ENCODE peak calls at places on chromosomes 2 and 18, in four cellular contexts. I, G, H and E are unnamed samples. For H3K4me1, the result is how much of the 10 kb centered on the place peaks cover.

GRCh38 chr2:227608469-227609338 is 5.9 kb downstream of the SCYGR3 start:
- DNase-seq in G (no peak), I (no peak), H (no peak), E (no peak)

GRCh38 chr2:25842155-25842554 is 36.1 kb downstream of the ASXL2 start:
- DNase-seq in G (no peak), H (no peak), I (no peak), E (no peak)

GRCh38 chr2:67465623-67466022 is 68.5 kb downstream of the ETAA1 start:
- DNase-seq in I (no peak), H (no peak), G (no peak), E (no peak)

GRCh38 chr2:26033769-26034596 is at the start of gene RAB10:
- DNase-seq in H (peak), I (peak), G (peak), E (peak)

GRCh38 chr2:173059941-173060575 is 15.6 kb upstream of the MAP3K20 start:
- DNase-seq in H (peak), G (no peak), I (no peak), E (no peak)

GRCh38 chr2:128371248-128371630 is 52.6 kb upstream of the HS6ST1 start:
- DNase-seq in G (no peak), H (no peak), I (peak), E (no peak)

GRCh38 chr2:151306621-151307020 is 17.2 kb upstream of the NMI start:
- DNase-seq in G (no peak), I (no peak), H (peak), E (no peak)

GRCh38 chr18:69936191-69936558 is 11.5 kb downstream of the CD226 start:
- DNase-seq in G (no peak), H (no peak), I (no peak), E (no peak)

GRCh38 chr18:25830787-25831186 is 259.6 kb downstream of the SS18 start:
- DNase-seq in I (peak), H (peak), G (no peak), E (peak)

GRCh38 chr2:199471443-199472057 is 13.8 kb upstream of the SATB2 start:
- DNase-seq in G (peak), I (no peak), H (peak), E (no peak)

GRCh38 chr2:102340778-102341177 is 14.8 kb upstream of the IL18R1 start:
- DNase-seq in I (no peak), H (no peak), G (no peak), E (no peak)
- H3K4me1 ChIP-seq in I (under half), H (under half), G (under half), E (under half)

GRCh38 chr18:9925795-9926194 is 12.0 kb downstream of the VAPA start:
- DNase-seq in H (no peak), G (no peak), I (no peak), E (no peak)

GRCh38 chr18:9926977-9927376 is 13.2 kb downstream of the VAPA start:
- DNase-seq in H (no peak), G (no peak), I (no peak), E (no peak)

GRCh38 chr18:9927392-9928063 is 13.7 kb downstream of the VAPA start:
- DNase-seq in I (no peak), H (no peak), G (no peak), E (no peak)

GRCh38 chr18:9925369-9925768 is 11.6 kb downstream of the VAPA start:
- DNase-seq in G (no peak), H (peak), I (no peak), E (no peak)

DNA sequence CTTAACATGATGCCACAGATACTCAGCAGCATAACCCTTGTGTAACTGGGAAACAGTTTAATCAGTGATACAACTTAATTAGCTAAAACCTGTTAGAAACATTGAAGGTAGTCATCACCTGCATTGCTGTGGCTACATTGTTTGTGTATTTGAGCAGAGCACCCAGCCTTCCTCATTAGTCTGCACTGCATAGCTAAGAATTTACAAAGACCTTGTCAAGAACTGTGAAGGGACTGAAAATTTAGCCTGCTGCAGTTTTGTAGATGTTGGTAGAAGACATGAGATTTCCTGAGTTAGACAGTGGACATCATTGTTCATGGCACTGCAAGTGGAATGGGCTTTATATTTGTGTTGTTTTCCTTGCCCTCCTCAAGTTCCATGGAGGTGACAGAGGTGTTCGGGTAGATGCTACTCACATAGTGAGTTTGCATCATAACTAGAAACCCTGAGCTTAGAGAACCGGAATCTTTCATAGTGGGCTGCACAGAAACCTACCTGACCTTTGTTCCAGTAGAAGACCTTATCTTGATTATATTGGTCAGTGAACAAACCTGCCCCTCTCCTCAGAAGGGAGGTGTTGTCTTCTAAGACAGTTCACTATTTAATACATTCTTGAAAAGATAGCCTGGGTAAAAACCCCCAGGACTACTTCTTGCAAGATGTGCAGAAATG is 12.5 kb downstream of the VAPA start:
- DNase-seq in G (no peak), I (no peak), H (no peak), E (no peak)
- H3K4me1 ChIP-seq in G (under half), I (under half), H (under half), E (half or more)

GRCh38 chr18:55248497-55248896 is 289.2 kb upstream of the CCDC68 start:
- DNase-seq in I (no peak), G (no peak), H (no peak), E (no peak)

GRCh38 chr18:55247032-55247431 is 287.8 kb upstream of the CCDC68 start:
- DNase-seq in G (no peak), I (no peak), H (no peak), E (no peak)

GRCh38 chr18:55245200-55245599 is 285.9 kb upstream of the CCDC68 start:
- DNase-seq in G (no peak), I (no peak), H (peak), E (no peak)

GRCh38 chr18:55244520-55244919 is 285.3 kb upstream of the CCDC68 start:
- DNase-seq in H (peak), G (no peak), I (no peak), E (no peak)

DNA sequence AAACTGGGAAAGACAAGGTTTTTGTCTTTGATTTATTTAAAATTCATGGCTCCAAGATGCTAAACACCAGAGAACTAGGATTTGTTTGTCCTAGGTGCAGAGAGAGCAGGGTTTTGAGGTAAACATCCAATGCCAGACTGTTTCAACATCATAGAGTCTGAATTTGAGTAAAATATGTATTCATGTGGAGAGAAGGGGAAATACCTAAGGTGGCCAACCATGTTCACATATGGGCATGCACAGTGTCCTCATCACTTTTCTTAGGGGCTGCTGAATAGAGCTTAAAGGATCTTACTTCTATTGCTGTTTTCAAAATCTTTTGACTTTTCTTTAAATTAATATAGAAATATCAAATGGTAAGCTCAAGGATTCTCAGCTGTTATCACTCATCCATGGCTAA is 287.0 kb upstream of the CCDC68 start:
- DNase-seq in I (no peak), G (no peak), H (no peak), E (no peak)
- H3K4me1 ChIP-seq in I (under half), G (under half), H (under half), E (under half)

GRCh38 chr18:13220326-13220991 is 1.9 kb downstream of the LDLRAD4 start:
- DNase-seq in I (peak), G (peak), H (no peak), E (no peak)

GRCh38 chr18:13221821-13222220 is 3.3 kb downstream of the LDLRAD4 start:
- DNase-seq in G (no peak), I (peak), H (no peak), E (no peak)

GRCh38 chr18:13222371-13223281 is 4.1 kb downstream of the LDLRAD4 start:
- DNase-seq in G (no peak), H (peak), I (peak), E (no peak)

GRCh38 chr18:13225261-13225660 is 6.7 kb downstream of the LDLRAD4 start:
- DNase-seq in I (no peak), H (no peak), G (no peak), E (no peak)

GRCh38 chr18:13223341-13224148 is 5.0 kb downstream of the LDLRAD4 start:
- DNase-seq in G (no peak), I (no peak), H (no peak), E (no peak)
- H3K4me1 ChIP-seq in G (under half), I (under half), H (under half), E (under half)

GRCh38 chr2:85179541-85179940 is 46.3 kb downstream of the TCF7L1 start:
- DNase-seq in I (no peak), G (no peak), H (no peak), E (no peak)
- H3K4me1 ChIP-seq in I (under half), G (under half), H (under half), E (under half)

DNA sequence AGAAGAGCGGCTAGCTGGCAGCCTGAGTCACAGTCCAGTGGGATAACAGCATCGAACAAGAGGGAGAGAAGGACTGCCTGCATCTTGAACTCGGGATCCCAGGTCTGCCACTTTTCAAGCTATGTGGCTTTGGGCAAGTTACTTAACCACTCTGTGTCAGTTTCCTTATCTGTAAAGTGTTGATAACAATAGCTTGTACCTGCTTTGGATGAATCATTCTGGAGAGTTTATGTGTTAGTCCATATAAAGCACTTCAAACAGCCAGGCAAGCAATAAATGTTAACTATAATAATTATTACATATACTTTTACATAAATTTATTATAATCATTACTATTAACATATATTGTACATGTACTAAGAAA is 4.6 kb downstream of the DYSF start:
- DNase-seq in G (no peak), I (no peak), H (no peak), E (no peak)
- H3K4me1 ChIP-seq in G (under half), I (under half), H (under half), E (under half)